ENCODE peak calls at places on chromosomes 6 and 20, in five cellular contexts. L is upper lobe of right lung; T is CD8-positive, alpha-beta T cell; Y is prostate gland; K is RWPE1. I is an unnamed sample.
A peak's percentile ranks its signal among the peaks of the same experiment; 100 is the strongest.

GRCh38 chr6:6723792-6724318 is 135.3 kb downstream of the LY86 start:
- DNase-seq in L (no peak), T (no peak), K (no peak), Y (no peak), I (no peak)

GRCh38 chr6:132527791-132528190 is 10.3 kb upstream of the TAAR9 start:
- DNase-seq in Y (no peak), T (no peak), L (no peak), K (peak; percentile 34), I (no peak)

GRCh38 chr6:21022343-21023107 is 488.3 kb downstream of the CDKAL1 start:
- DNase-seq in K (peak; percentile 73), T (no peak), Y (peak; percentile 30), L (no peak), I (no peak)

GRCh38 chr20:16785221-16785620 is 37.1 kb downstream of the OTOR start:
- DNase-seq in T (no peak), L (no peak), K (no peak), Y (no peak), I (no peak)

GRCh38 chr6:98824907-98825601 is 9.3 kb upstream of the POU3F2 start:
- DNase-seq in T (no peak), K (no peak), Y (no peak), L (no peak), I (no peak)

GRCh38 chr6:10202111-10202510 is 212.8 kb downstream of the TFAP2A start:
- DNase-seq in T (no peak), L (no peak), K (peak; percentile 51), Y (no peak), I (no peak)

GRCh38 chr6:100112855-100113508 is 119.0 kb upstream of the MCHR2 start:
- DNase-seq in T (no peak), L (no peak), Y (no peak), K (no peak), I (no peak)

GRCh38 chr6:105112577-105112976 is 67.2 kb downstream of the POPDC3 start:
- DNase-seq in K (no peak), L (no peak), T (no peak), Y (no peak), I (no peak)

GRCh38 chr6:4103929-4104328 is 25.0 kb upstream of the FAM217A start:
- DNase-seq in L (no peak), Y (peak; percentile 69), K (peak; percentile 89), T (no peak), I (no peak)

GRCh38 chr6:168372871-168373270 is 53.3 kb upstream of the DACT2 start:
- DNase-seq in Y (no peak), T (no peak), K (no peak), L (peak; percentile 20), I (no peak)

GRCh38 chr20:47867831-47868230 is 82.5 kb upstream of the SULF2 start:
- DNase-seq in K (no peak), L (no peak), Y (no peak), T (no peak), I (no peak)

GRCh38 chr20:6704132-6704861 is 63.2 kb upstream of the BMP2 start:
- DNase-seq in K (no peak), Y (peak; percentile 23), L (no peak), T (no peak), I (no peak)

GRCh38 chr6:154767419-154767818 is 34.2 kb downstream of the SCAF8 start:
- DNase-seq in K (no peak), L (no peak), T (no peak), Y (no peak), I (no peak)

GRCh38 chr6:71676298-71676697 is 210.1 kb upstream of the RIMS1 start:
- DNase-seq in Y (no peak), T (no peak), L (no peak), K (no peak), I (no peak)

GRCh38 chr20:49447364-49447763 is 35.1 kb downstream of the KCNB1 start:
- DNase-seq in L (no peak), K (no peak), T (no peak), Y (no peak), I (no peak)
- H3K27ac ChIP-seq in L (no peak overlapping the region), K (no peak overlapping the region), T (no peak overlapping the region), Y (peak overlapping the region; percentile 56), I (peak overlapping the region; percentile 89)

GRCh38 chr20:21705466-21706344 is at the start of gene PAX1:
- DNase-seq in K (no peak), T (no peak), Y (no peak), L (no peak), I (no peak)
- TF ChIP-seq CTCF in K (no peak), T (no peak), Y (no peak), L (no peak), I (no peak)

DNA sequence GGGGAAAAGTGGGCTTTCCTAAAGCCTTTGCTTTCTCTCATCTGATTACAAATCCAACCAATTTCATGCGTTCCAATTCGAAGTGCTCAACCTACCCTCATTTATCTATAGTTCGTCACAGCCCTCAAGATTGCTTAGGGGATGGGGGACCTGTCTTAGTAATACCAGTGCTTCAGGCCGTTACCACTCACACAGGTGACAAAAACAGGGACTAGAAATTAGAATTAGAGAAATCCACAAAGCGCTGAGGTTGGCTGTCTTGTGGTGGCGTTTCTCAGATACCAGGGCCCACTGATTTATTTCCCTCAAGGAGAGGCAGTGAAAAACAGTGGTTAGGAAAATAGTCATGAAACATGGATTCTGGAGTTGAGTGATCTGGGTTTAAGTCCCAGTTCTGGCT is 121.6 kb upstream of the SPACA1 start:
- DNase-seq in K (no peak), T (no peak), L (no peak), Y (no peak), I (no peak)
- H3K27ac ChIP-seq in K (no peak overlapping the region), T (no peak overlapping the region), L (no peak overlapping the region), Y (no peak overlapping the region), I (no peak overlapping the region)

DNA sequence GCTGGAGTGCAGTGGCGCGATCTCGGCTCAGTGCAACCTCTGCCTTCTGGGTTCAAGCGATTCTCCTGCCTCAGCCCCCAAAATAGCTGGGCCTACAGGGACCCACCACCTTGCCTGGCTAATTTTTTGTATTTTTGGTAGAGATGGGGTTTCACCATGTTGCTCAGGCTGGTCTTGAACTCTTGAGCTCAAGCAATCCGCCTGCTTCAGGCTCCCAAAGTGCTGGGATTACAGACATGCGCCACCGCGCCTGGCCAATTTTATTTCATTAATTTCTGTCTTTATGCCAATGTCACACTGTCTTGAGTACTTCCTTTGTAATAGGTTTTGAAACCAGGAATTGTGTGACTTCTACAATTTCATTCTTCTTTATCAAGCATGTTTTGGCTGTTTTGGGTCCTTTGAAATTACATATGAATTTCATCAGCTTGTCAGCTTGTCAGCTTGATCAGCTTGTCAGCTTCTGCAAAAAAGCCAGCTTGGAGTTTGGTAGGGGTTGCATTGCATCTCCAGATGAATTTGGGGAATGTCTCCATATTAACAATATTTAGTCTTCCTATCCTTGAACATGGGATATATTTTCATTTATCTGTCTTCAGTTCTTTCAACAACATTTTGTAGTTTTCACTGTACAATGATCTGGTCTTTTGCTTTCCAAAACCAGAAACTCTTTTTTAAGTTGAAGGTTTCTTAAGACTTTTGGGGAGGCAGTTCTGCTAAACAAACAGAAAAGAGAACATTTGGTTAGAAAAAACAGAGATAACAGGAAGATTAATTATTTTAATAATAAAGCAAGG is 20.8 kb downstream of the ZFAND3 start:
- DNase-seq in Y (no peak), T (no peak), K (no peak), L (no peak), I (no peak)
- TF ChIP-seq CTCF in Y (no peak), T (no peak), K (no peak), L (no peak), I (no peak)

DNA sequence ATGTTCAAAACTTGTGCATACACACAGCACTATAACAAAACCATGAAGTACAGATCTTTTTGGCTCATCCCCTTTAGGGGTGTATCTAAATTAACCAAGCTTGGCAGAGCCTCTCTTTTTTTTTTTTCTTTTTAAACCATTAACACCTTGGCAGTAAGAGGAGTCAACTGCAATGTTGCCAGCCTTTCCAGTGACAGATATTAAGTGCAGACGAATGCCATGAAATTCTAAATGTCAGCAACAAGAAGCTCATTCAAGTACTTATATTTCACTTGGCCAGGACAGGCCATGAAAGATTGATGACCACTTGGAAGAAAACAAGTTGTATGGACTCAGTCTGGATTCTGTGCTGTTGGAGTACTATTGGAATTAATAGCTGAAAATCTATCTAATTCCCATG is 49.8 kb downstream of the SLC17A5 start:
- DNase-seq in K (no peak), L (no peak), T (no peak), Y (no peak), I (no peak)
- H3K27ac ChIP-seq in K (no peak overlapping the region), L (no peak overlapping the region), T (no peak overlapping the region), Y (no peak overlapping the region), I (no peak overlapping the region)

GRCh38 chr6:28370440-28370839 is 20.7 kb downstream of the ZKSCAN3 start:
- DNase-seq in Y (no peak), T (no peak), K (no peak), L (no peak), I (no peak)
- TF ChIP-seq CTCF in Y (no peak), T (no peak), K (no peak), L (no peak), I (no peak)

GRCh38 chr6:147222160-147222838 is 18.1 kb downstream of the STXBP5 start:
- DNase-seq in T (no peak), Y (no peak), L (no peak), K (peak; percentile 8), I (no peak)
- H3K27ac ChIP-seq in T (no peak overlapping the region), Y (no peak overlapping the region), L (no peak overlapping the region), K (no peak overlapping the region), I (no peak overlapping the region)

DNA sequence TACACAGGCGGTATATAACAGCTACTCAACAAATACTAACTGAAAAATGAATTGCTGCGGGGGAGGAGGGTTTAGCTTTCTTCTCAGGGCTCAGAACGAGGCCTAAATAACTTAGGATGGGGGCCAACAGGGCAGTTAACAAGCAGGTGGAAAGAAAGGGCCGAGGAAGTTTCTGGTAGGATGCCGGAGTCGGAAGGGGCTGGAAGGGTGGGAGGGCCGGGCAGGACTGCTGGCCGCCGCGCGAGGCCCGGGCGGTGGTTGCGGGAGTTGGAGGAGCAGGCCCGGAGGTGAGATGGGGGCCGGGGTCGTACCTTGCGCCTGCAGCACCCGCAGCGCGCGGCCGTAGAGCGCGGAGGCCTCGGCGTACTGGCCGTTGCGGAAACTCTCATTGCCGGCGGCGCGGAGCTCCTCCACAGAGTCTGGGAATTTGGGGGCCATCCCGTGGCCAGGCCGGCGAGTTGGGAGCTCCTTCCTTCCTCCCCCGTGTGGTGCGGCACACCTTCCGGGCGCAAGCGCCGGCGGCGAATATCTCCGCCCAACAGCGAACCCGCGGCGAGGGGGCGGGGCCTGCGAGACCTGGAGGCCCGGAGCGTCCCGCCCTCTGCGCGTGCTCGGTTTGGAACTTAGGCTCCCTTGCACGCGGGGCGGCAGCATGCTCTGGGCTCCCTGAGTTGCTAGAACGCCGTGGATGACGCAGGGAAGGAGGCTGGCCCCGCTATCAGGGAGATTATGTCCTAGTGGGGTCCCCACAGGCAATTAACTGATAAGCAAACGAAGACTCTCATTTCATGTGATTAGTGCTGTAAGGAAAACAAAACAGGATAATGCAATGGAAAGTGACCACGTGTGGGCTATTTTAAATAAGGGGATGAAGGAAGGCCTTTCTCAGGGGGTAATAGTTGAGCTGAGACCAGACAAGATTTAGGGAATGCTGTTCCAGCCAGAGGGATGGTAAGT is at the start of gene TOMM34:
- DNase-seq in Y (peak; percentile 94), T (peak; percentile 93), K (peak; percentile 99), L (peak; percentile 98), I (peak; percentile 92)
- TF ChIP-seq CTCF in Y (no peak), T (no peak), K (no peak), L (no peak), I (no peak)

DNA sequence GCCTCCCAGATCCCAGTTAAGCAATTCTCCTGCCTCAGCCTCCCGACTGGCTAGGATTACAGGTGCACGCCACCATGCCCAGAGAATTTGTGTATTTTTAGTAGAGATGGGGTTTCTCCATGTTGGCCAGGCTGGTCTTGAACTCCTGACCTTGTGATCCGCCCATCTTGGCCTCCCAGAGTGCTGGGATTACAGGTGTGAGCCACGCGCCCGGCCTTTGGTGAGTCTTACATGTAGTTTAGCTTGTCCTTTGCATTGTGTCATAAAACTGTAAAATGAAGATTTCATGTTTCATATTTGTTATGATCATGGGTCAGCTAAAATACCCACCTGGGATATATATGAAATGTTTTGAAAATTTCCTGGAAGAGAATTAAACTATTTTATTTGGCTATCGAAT is 183.5 kb downstream of the SASH1 start:
- DNase-seq in T (no peak), K (no peak), L (no peak), Y (no peak), I (no peak)
- H3K27ac ChIP-seq in T (no peak overlapping the region), K (no peak overlapping the region), L (no peak overlapping the region), Y (no peak overlapping the region), I (peak overlapping the region; percentile 85)